ENCODE peak calls at places on chromosomes 13 and 19, in four cellular contexts. E is germinal center, R is aorta, A is tibial artery. O is an unnamed sample.

GRCh38 chr13:32446220-32446619 is 18.3 kb upstream of the N4BP2L1 start:
- DNase-seq in R (no peak), E (no peak), A (no peak), O (no peak)

GRCh38 chr13:112713517-112714253 is 23.8 kb downstream of the ATP11A start:
- DNase-seq in E (no peak), A (no peak), R (no peak), O (peak; percentile 70)

GRCh38 chr13:46964789-46965527 is 68.1 kb upstream of the HTR2A start:
- DNase-seq in A (peak; percentile 30), E (no peak), R (no peak), O (no peak)

GRCh38 chr19:1432507-1432887 is 5.7 kb upstream of the RPS15 start:
- DNase-seq in R (no peak), E (no peak), A (no peak), O (no peak)

GRCh38 chr13:33367931-33368330 is 82.4 kb upstream of the STARD13 start:
- DNase-seq in A (no peak), R (no peak), E (no peak), O (no peak)

GRCh38 chr13:104586010-104586746 is 1520.0 kb upstream of the SLC10A2 start:
- DNase-seq in E (no peak), R (no peak), A (no peak), O (no peak)

GRCh38 chr19:17835182-17836006 is 12.4 kb downstream of the JAK3 start:
- DNase-seq in E (no peak), R (no peak), A (no peak), O (no peak)

GRCh38 chr13:87777395-87777794 is 106.2 kb downstream of the SLITRK5 start:
- DNase-seq in A (no peak), E (no peak), R (no peak), O (no peak)

GRCh38 chr13:79549355-79550106 is 68.6 kb downstream of the NDFIP2 start:
- DNase-seq in E (no peak), A (no peak), R (no peak), O (no peak)

GRCh38 chr19:58355891-58356235 is 2.6 kb upstream of the A1BG start:
- DNase-seq in A (no peak), E (no peak), R (no peak), O (no peak)

GRCh38 chr19:13796301-13797057 is 1.2 kb downstream of the ZSWIM4 start:
- DNase-seq in A (peak; percentile 87), R (peak; percentile 91), E (no peak), O (peak; percentile 87)

GRCh38 chr13:31880849-31881494 is 141.6 kb downstream of the RXFP2 start:
- DNase-seq in E (no peak), A (no peak), R (no peak), O (no peak)

GRCh38 chr19:50975766-50976165 is 6.4 kb upstream of the KLK6 start:
- DNase-seq in A (no peak), R (no peak), E (no peak), O (no peak)

GRCh38 chr13:42492372-42492920 is 81.5 kb upstream of the TNFSF11 start:
- DNase-seq in E (no peak), A (no peak), R (no peak), O (no peak)

GRCh38 chr13:98487016-98487415 is 89.9 kb downstream of the STK24 start:
- DNase-seq in A (no peak), R (no peak), E (no peak), O (no peak)

GRCh38 chr19:47778954-47779351 is 450 bp downstream of the SELENOW start:
- DNase-seq in R (peak; percentile 79), E (no peak), A (peak; percentile 45), O (peak; percentile 52)

GRCh38 chr13:48675247-48675646 is 21.5 kb downstream of the CYSLTR2 start:
- DNase-seq in R (no peak), E (no peak), A (no peak), O (no peak)

GRCh38 chr19:31127132-31127967 is 221.9 kb downstream of the TSHZ3 start:
- DNase-seq in E (no peak), R (no peak), A (no peak), O (peak; percentile 33)

GRCh38 chr19:7229735-7230134 is 64.5 kb downstream of the INSR start:
- DNase-seq in R (no peak), A (no peak), E (no peak), O (no peak)

GRCh38 chr19:24065243-24065642 is 21.7 kb upstream of the ZNF254 start:
- DNase-seq in E (no peak), R (no peak), A (no peak), O (no peak)

GRCh38 chr19:44623080-44623479 is 9.7 kb downstream of the IGSF23 start:
- DNase-seq in E (no peak), R (no peak), A (peak; percentile 32), O (no peak)

GRCh38 chr19:38559428-38560401 is 58.0 kb downstream of the MAP4K1 start:
- DNase-seq in A (no peak), E (peak; percentile 40), R (no peak), O (no peak)

GRCh38 chr13:100363351-100363750 is 225.2 kb downstream of the GGACT start:
- DNase-seq in A (no peak), R (no peak), E (no peak), O (no peak)

GRCh38 chr19:35295453-35295791 is 3.5 kb downstream of the MAG start:
- DNase-seq in A (no peak), E (no peak), R (no peak), O (no peak)

GRCh38 chr13:110465696-110466095 is 95.8 kb downstream of the RAB20 start:
- DNase-seq in R (no peak), A (peak; percentile 14), E (no peak), O (no peak)

GRCh38 chr13:33873251-33873908 is 55.4 kb downstream of the RFC3 start:
- DNase-seq in A (no peak), E (no peak), R (no peak), O (no peak)

GRCh38 chr19:41306394-41306793 is 3.6 kb upstream of the CCDC97 start:
- DNase-seq in E (no peak), A (no peak), R (peak; percentile 70), O (no peak)

GRCh38 chr13:95301947-95302386 is 716 bp upstream of the ABCC4 start:
- DNase-seq in R (no peak), E (no peak), A (no peak), O (no peak)

O was measured in uterus.